ENCODE peak calls at places on chromosome 2, in five cellular contexts. C is AG08395; P is effector CD4-positive, alpha-beta T cell; L is astrocyte of the spinal cord; V is stimulated activated CD8-positive, alpha-beta memory T cell treated with anti-CD3 and anti-CD28 coated beads, Interleukin-7, amount 100 ng/mL, for 1 hour. I is an unnamed sample.

GRCh38 chr2:64645014-64645418 is 8.7 kb downstream of the SERTAD2 start:
- DNase-seq in C (peak; percentile 55), P (no peak), L (peak; percentile 78), V (no peak), I (peak; percentile 76)

GRCh38 chr2:134189009-134189717 is 64.7 kb upstream of the MGAT5 start:
- DNase-seq in C (peak; percentile 79), P (no peak), L (peak; percentile 27), V (no peak), I (peak; percentile 46)

GRCh38 chr2:24577481-24577880 is 86.4 kb downstream of the NCOA1 start:
- DNase-seq in C (no peak), P (no peak), L (no peak), V (no peak), I (no peak)

GRCh38 chr2:11550302-11550701 is 16.5 kb downstream of the GREB1 start:
- DNase-seq in C (no peak), P (no peak), L (no peak), V (no peak), I (no peak)

GRCh38 chr2:20483496-20483895 is 36.6 kb downstream of the RHOB start:
- DNase-seq in C (no peak), P (no peak), L (no peak), V (no peak), I (no peak)

GRCh38 chr2:65656152-65656718 is 223.8 kb upstream of the SPRED2 start:
- DNase-seq in C (no peak), P (no peak), L (no peak), V (no peak), I (no peak)

GRCh38 chr2:72180351-72180750 is 32.7 kb upstream of the CYP26B1 start:
- DNase-seq in C (no peak), P (no peak), L (no peak), V (no peak), I (no peak)

GRCh38 chr2:134295441-134295840 is 41.6 kb downstream of the MGAT5 start:
- DNase-seq in C (peak; percentile 19), P (no peak), L (no peak), V (no peak), I (no peak)

GRCh38 chr2:72889991-72890390 is 2.8 kb downstream of the SPR start:
- DNase-seq in C (no peak), P (no peak), L (no peak), V (no peak), I (no peak)